ENCODE peak calls at places on chromosomes 5 and 9, in ten cellular contexts. O, Q, R, P, E, A, D, G, Z and M are unnamed samples.

GRCh38 chr9:123318961-123319421 is 37.0 kb upstream of the CRB2 start:
- DNase-seq in O (no peak), Q (no peak), R (no peak), P (no peak), E (no peak), A (no peak), D (no peak), G (no peak), Z (peak; percentile 17), M (peak; percentile 43)

GRCh38 chr5:90421136-90421535 is 11.6 kb upstream of the CETN3 start:
- DNase-seq in O (no peak), Q (peak; percentile 25), R (no peak), P (peak; percentile 77), E (peak; percentile 83), A (peak; percentile 23), D (no peak), G (no peak), Z (peak; percentile 20), M (no peak)

GRCh38 chr9:128702949-128703615 is 779 bp downstream of the PKN3 start:
- DNase-seq in O (no peak), Q (no peak), R (no peak), P (peak; percentile 63), E (peak; percentile 72), A (no peak), D (no peak), G (no peak), Z (no peak), M (no peak)

GRCh38 chr5:1526151-1526631 is 2.4 kb upstream of the LPCAT1 start:
- DNase-seq in O (no peak), Q (peak; percentile 7), R (no peak), P (no peak), E (no peak), A (peak; percentile 5), D (no peak), G (no peak), Z (no peak), M (peak; percentile 11)

GRCh38 chr5:173477320-173478055 is 139.0 kb downstream of the BOD1 start:
- DNase-seq in O (no peak), Q (no peak), R (no peak), P (no peak), E (no peak), A (no peak), D (no peak), G (peak; percentile 79), Z (peak; percentile 52), M (no peak)

GRCh38 chr9:130200038-130200979 is 28.1 kb downstream of the NCS1 start:
- DNase-seq in O (no peak), Q (no peak), R (no peak), P (no peak), E (no peak), A (no peak), D (no peak), G (no peak), Z (no peak), M (peak; percentile 33)

GRCh38 chr9:129402341-129402739 is 218.6 kb downstream of the C9orf50 start:
- DNase-seq in O (no peak), Q (no peak), R (no peak), P (peak; percentile 73), E (peak; percentile 66), A (no peak), D (no peak), G (peak; percentile 18), Z (peak; percentile 33), M (no peak)

GRCh38 chr5:143084452-143084851 is 314.3 kb downstream of the ARHGAP26 start:
- DNase-seq in O (no peak), Q (no peak), R (no peak), P (no peak), E (no peak), A (no peak), D (no peak), G (no peak), Z (no peak), M (no peak)

GRCh38 chr5:80369521-80369920 is 38.3 kb upstream of the ZFYVE16 start:
- DNase-seq in O (peak; percentile 18), Q (no peak), R (no peak), P (no peak), E (no peak), A (no peak), D (no peak), G (no peak), Z (no peak), M (no peak)

GRCh38 chr5:138354926-138355378 is 2.5 kb downstream of the KDM3B start:
- DNase-seq in O (no peak), Q (no peak), R (peak; percentile 9), P (peak; percentile 64), E (peak; percentile 91), A (no peak), D (peak; percentile 50), G (peak; percentile 83), Z (peak; percentile 78), M (peak; percentile 27)

GRCh38 chr5:173327084-173327947 is 898 bp downstream of the STC2 start:
- DNase-seq in O (peak; percentile 56), Q (peak; percentile 43), R (no peak), P (no peak), E (no peak), A (no peak), D (peak; percentile 7), G (peak; percentile 73), Z (peak; percentile 76), M (no peak)